ENCODE peak calls at places on chromosome 14, in nine cellular contexts. T is ovary, V is astrocyte, E is pancreas, H is tibial artery, D is mucosa of descending colon, C is PC-9, F is MM.1S, L is right lobe of liver. W is an unnamed sample. For H3K4me1, the result is how much of the 10 kb centered on the place peaks cover.

GRCh38 chr14:68079941-68080697 is 260.5 kb downstream of the RAD51B start:
- DNase-seq in T (no peak), V (no peak), E (no peak), H (no peak), D (no peak), C (no peak), F (no peak), L (no peak), W (no peak)

GRCh38 chr14:72610096-72610830 is 283.6 kb downstream of the DPF3 start:
- DNase-seq in T (no peak), V (no peak), E (no peak), H (no peak), D (no peak), C (no peak), F (no peak), L (no peak), W (no peak)

GRCh38 chr14:37051680-37052079 is 120.7 kb downstream of the SLC25A21 start:
- DNase-seq in T (no peak), V (no peak), E (no peak), H (no peak), D (no peak), C (no peak), F (no peak), L (no peak), W (no peak)

GRCh38 chr14:64447890-64448667 is 17.2 kb upstream of the AKAP5 start:
- DNase-seq in T (no peak), V (peak), E (no peak), H (no peak), D (no peak), C (no peak), F (no peak), L (no peak), W (no peak)

GRCh38 chr14:28635387-28635786 is 131.2 kb upstream of the FOXG1 start:
- DNase-seq in T (no peak), V (peak), E (no peak), H (no peak), D (no peak), C (no peak), F (peak), L (no peak), W (no peak)

GRCh38 chr14:64748995-64749714 is 44.9 kb downstream of the PLEKHG3 start:
- DNase-seq in T (no peak), V (no peak), E (no peak), H (no peak), D (no peak), C (no peak), F (no peak), L (no peak), W (no peak)

GRCh38 chr14:24162083-24162482 is 1.0 kb downstream of the IRF9 start:
- DNase-seq in T (no peak), V (peak), E (no peak), H (no peak), D (peak), C (no peak), F (no peak), L (no peak), W (peak)

GRCh38 chr14:89507926-89508460 is 91.0 kb upstream of the FOXN3 start:
- DNase-seq in T (no peak), V (peak), E (no peak), H (no peak), D (no peak), C (no peak), F (no peak), L (no peak), W (no peak)

GRCh38 chr14:95117937-95118726 is 39.2 kb downstream of the DICER1 start:
- DNase-seq in T (no peak), V (no peak), E (no peak), H (no peak), D (no peak), C (no peak), F (no peak), L (no peak), W (no peak)

GRCh38 chr14:32896979-32897723 is 41.5 kb upstream of the NPAS3 start:
- DNase-seq in T (no peak), V (peak), E (no peak), H (no peak), D (no peak), C (no peak), F (peak), L (no peak), W (no peak)

GRCh38 chr14:92930737-92931602 is 8.0 kb downstream of the CHGA start:
- DNase-seq in T (no peak), V (no peak), E (no peak), H (no peak), D (no peak), C (no peak), F (no peak), L (no peak), W (no peak)

GRCh38 chr14:77490347-77490986 is 8.1 kb downstream of the ISM2 start:
- DNase-seq in T (no peak), V (no peak), E (no peak), H (no peak), D (no peak), C (no peak), F (no peak), L (no peak), W (no peak)

GRCh38 chr14:24146622-24146977 is 190 bp upstream of the PSME2 start:
- DNase-seq in T (peak), V (peak), E (peak), H (peak), D (peak), C (peak), F (peak), L (peak), W (peak)

GRCh38 chr14:89551432-89551831 is 134.4 kb upstream of the FOXN3 start:
- DNase-seq in T (no peak), V (no peak), E (no peak), H (no peak), D (no peak), C (no peak), F (no peak), L (no peak), W (no peak)

GRCh38 chr14:87816421-87816820 is 176.6 kb downstream of the GALC start:
- DNase-seq in T (no peak), V (no peak), E (no peak), H (no peak), D (no peak), C (no peak), F (no peak), L (no peak), W (no peak)

GRCh38 chr14:95260537-95261440 is 58.9 kb downstream of the CLMN start:
- DNase-seq in T (no peak), V (peak), E (peak), H (no peak), D (no peak), C (no peak), F (no peak), L (no peak), W (no peak)

GRCh38 chr14:47040490-47040889 is 388.9 kb upstream of the RPL10L start:
- DNase-seq in T (no peak), V (peak), E (no peak), H (no peak), D (no peak), C (no peak), F (peak), L (no peak), W (no peak)

GRCh38 chr14:46571970-46572369 is 79.6 kb downstream of the RPL10L start:
- DNase-seq in T (no peak), V (peak), E (no peak), H (no peak), D (no peak), C (no peak), F (no peak), L (no peak), W (no peak)

GRCh38 chr14:35818346-35819115 is 7.6 kb upstream of the BRMS1L start:
- DNase-seq in T (no peak), V (peak), E (peak), H (no peak), D (no peak), C (peak), F (no peak), L (no peak), W (no peak)

GRCh38 chr14:91580886-91581615 is 70.9 kb upstream of the PPP4R3A start:
- DNase-seq in T (no peak), V (no peak), E (no peak), H (no peak), D (no peak), C (no peak), F (no peak), L (no peak), W (no peak)

GRCh38 chr14:86166541-86166940 is 636.6 kb downstream of the FLRT2 start:
- DNase-seq in T (no peak), V (no peak), E (no peak), H (no peak), D (no peak), C (no peak), F (peak), L (no peak), W (no peak)

GRCh38 chr14:89283327-89284060 is 133.5 kb downstream of the FOXN3 start:
- DNase-seq in T (no peak), V (no peak), E (no peak), H (no peak), D (no peak), C (no peak), F (no peak), L (no peak), W (no peak)

GRCh38 chr14:100025111-100025510 is 40.1 kb upstream of the EVL start:
- DNase-seq in T (no peak), V (no peak), E (no peak), H (no peak), D (no peak), C (peak), F (peak), L (peak), W (peak)

GRCh38 chr14:105841022-105842009 is 314.9 kb downstream of the TMEM121 start:
- DNase-seq in T (no peak), V (no peak), E (no peak), H (peak), D (no peak), C (no peak), F (no peak), L (no peak), W (no peak)

DNA sequence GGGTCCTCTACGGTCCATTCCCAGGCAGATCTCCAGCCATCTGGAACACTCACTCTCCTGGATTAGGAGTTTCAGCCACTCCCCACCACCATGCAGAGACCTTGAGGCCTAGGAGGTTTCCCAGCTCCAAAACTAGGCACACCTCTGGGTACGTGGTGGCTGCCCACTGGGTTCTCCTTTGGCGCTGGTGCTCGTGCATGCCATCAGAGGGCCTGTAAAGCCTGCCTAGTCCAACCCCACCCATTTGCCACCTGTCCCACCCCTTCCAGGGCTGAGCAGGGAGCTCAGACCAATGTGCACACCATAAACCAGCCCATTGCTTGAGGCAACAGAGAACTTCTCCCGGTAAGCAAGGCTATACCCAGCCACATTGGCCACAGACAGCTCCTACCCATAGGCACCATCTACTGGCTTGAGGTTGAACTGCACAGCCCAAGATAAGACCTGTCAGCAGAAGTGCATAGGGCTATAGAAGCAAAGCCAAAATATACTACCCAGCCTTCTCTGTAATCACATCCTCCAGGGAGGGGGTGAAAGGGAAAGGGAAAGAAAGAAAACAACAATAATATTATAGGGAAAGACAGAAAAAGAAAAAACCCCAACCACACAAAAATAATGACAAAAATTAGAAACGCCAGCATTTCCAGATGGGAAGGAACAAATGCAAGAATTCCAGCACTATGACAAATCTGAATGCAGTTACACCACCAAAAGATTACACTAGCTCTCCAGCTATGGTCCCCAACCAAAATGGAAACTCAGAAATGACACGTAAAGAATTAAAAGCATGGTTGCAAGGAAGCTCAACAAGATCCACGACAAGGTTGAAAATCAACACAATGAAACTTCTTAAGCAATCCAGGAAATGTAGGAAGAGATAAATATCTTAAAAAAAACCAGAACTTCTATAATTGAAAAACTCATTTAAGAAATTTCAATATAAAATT is 111.9 kb upstream of the CCDC175 start:
- DNase-seq in T (no peak), V (peak), E (peak), H (peak), D (no peak), C (peak), F (peak), L (peak), W (no peak)
- TF ChIP-seq CTCF in T (no peak), V (peak), E (no peak), H (peak), D (peak), C (peak), F (peak), L (peak), W (peak)

GRCh38 chr14:54669759-54670630 is 103.1 kb downstream of the SAMD4A start:
- DNase-seq in T (no peak), V (peak), E (no peak), H (no peak), D (no peak), C (no peak), F (no peak), L (no peak), W (no peak)
- H3K4me1 ChIP-seq in T (under half), V (under half), E (under half), H (half or more), D (under half), C (under half), F (under half), L (under half), W (under half)

GRCh38 chr14:51962678-51963077 is 26.7 kb upstream of the RTRAF start:
- DNase-seq in T (no peak), V (peak), E (no peak), H (no peak), D (no peak), C (no peak), F (no peak), L (no peak), W (no peak)
- H3K4me3 ChIP-seq in T (no peak), V (no peak), E (no peak), H (no peak), D (no peak), C (no peak), F (no peak), L (no peak), W (no peak)

DNA sequence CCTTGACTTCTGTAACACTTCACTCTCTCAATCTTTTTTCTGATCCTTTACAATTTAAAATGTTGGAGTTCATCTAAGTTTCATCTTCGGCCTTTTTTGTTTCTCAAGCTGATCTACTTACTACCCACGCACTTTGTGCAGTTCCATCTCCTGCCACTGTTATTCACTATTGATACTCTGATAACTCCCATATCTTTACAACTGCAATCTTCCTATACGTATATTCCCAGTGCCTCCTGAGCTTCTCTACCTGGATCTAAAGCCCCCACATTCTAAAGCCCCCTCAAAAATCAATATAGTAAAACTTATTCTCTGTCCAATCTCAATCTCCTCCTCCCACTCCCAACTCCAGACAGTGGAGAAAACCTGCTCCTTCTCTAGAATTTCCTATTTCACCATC is 5.9 kb downstream of the ATG2B start:
- DNase-seq in T (no peak), V (no peak), E (no peak), H (no peak), D (no peak), C (no peak), F (no peak), L (no peak), W (no peak)
- TF ChIP-seq CTCF in T (no peak), V (peak), E (no peak), H (no peak), D (no peak), C (no peak), F (no peak), L (no peak), W (no peak)

W was measured in lower lobe of right lung.